ENCODE peak calls at places on chromosome 16, in ten cellular contexts. Y, T, U, V, A, D, H, M, F and G are unnamed samples.

GRCh38 chr16:81838794-81839193 is 59.7 kb downstream of the PLCG2 start:
- DNase-seq in Y (peak), T (no peak), U (no peak), V (peak), A (peak), D (no peak), H (no peak), M (no peak), F (peak), G (no peak)

GRCh38 chr16:67563708-67564468 is 1.6 kb downstream of the CTCF start:
- DNase-seq in Y (peak), T (no peak), U (no peak), V (peak), A (peak), D (peak), H (peak), M (no peak), F (peak), G (no peak)

GRCh38 chr16:681746-682427 is 1.7 kb downstream of the STUB1 start:
- DNase-seq in Y (peak), T (no peak), U (no peak), V (no peak), A (no peak), D (peak), H (no peak), M (no peak), F (no peak), G (no peak)

GRCh38 chr16:30395155-30395991 is at the start of gene ZNF48:
- DNase-seq in Y (peak), T (peak), U (peak), V (peak), A (peak), D (peak), H (no peak), M (peak), F (peak), G (peak)

GRCh38 chr16:23962001-23962400 is 126.2 kb downstream of the PRKCB start:
- DNase-seq in Y (no peak), T (no peak), U (no peak), V (no peak), A (no peak), D (no peak), H (no peak), M (no peak), F (no peak), G (no peak)

GRCh38 chr16:51150159-51150893 is 744 bp downstream of the SALL1 start:
- DNase-seq in Y (no peak), T (no peak), U (peak), V (no peak), A (no peak), D (no peak), H (no peak), M (no peak), F (no peak), G (no peak)

GRCh38 chr16:24846548-24847357 is 990 bp downstream of the SLC5A11 start:
- DNase-seq in Y (no peak), T (no peak), U (no peak), V (no peak), A (no peak), D (no peak), H (no peak), M (no peak), F (no peak), G (no peak)

GRCh38 chr16:29761882-29762281 is 16.1 kb upstream of the C16orf54 start:
- DNase-seq in Y (no peak), T (no peak), U (no peak), V (no peak), A (no peak), D (no peak), H (no peak), M (no peak), F (no peak), G (no peak)

GRCh38 chr16:19700319-19700781 is 17.7 kb downstream of the KNOP1 start:
- DNase-seq in Y (peak), T (no peak), U (no peak), V (no peak), A (peak), D (peak), H (no peak), M (no peak), F (no peak), G (no peak)

GRCh38 chr16:1413684-1414531 is 596 bp downstream of the UNKL start:
- DNase-seq in Y (peak), T (peak), U (peak), V (peak), A (peak), D (peak), H (no peak), M (peak), F (peak), G (no peak)

GRCh38 chr16:52545157-52545543 is 1.8 kb downstream of the TOX3 start:
- DNase-seq in Y (no peak), T (no peak), U (no peak), V (no peak), A (no peak), D (no peak), H (no peak), M (no peak), F (no peak), G (no peak)

GRCh38 chr16:87368029-87368765 is 15.4 kb downstream of the FBXO31 start:
- DNase-seq in Y (no peak), T (no peak), U (no peak), V (no peak), A (no peak), D (no peak), H (no peak), M (no peak), F (peak), G (peak)

GRCh38 chr16:83561876-83562275 is 245.9 kb upstream of the HSBP1 start:
- DNase-seq in Y (no peak), T (no peak), U (peak), V (no peak), A (peak), D (peak), H (no peak), M (no peak), F (no peak), G (no peak)

GRCh38 chr16:3363793-3364192 is 8.1 kb downstream of the OR2C1 start:
- DNase-seq in Y (no peak), T (no peak), U (no peak), V (no peak), A (no peak), D (no peak), H (no peak), M (no peak), F (peak), G (no peak)
- TF ChIP-seq CTCF in Y (no peak), T (no peak), U (no peak), V (no peak), A (no peak), D (no peak), H (no peak), M (no peak), F (peak), G (peak)

DNA sequence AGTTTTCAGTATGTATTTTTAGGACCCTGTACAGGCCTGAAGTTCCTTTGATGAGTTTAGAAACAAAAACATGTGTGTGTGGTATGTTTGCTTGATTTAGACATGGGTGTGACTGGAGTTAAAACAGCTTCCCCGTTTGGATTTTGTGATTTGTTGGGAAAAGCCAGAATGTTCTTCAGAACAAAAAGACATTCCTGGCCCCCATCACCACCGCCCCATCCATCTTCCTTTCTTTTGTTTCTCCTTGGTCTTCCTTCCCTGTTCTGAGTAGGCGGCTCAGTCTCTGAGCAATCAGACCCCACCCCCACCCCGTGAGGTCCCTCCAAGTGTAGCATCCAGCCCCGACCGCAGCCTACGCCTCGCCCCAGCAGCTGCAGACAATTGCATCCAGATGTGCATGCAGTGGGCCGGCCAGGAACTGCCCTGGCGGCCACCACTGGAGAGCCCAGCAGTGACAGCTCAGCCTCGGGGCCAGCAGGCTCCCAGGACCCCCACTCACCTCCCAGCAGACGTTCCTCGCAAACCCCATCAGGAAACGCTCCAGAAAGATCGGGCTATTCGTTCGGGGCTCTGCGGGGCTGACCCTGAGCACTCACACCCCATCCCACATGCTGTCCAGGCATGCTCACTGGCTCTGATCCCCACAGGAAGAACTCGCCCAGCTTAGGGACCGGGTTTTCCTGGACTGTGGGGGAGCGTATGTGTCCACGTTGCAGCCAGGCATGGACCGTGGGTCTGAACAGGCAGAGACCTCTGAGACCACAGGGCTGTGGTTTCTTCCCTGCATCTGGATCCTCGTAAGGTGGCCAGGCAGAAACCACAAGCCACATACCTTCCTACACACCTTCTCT is 99.8 kb upstream of the CDH5 start:
- DNase-seq in Y (no peak), T (peak), U (no peak), V (no peak), A (peak), D (peak), H (peak), M (no peak), F (no peak), G (no peak)
- TF ChIP-seq CTCF in Y (no peak), T (no peak), U (no peak), V (no peak), A (no peak), D (peak), H (peak), M (no peak), F (no peak), G (peak)

GRCh38 chr16:79008869-79009179 is 591.7 kb downstream of the MAF start:
- DNase-seq in Y (no peak), T (no peak), U (no peak), V (peak), A (no peak), D (no peak), H (no peak), M (no peak), F (no peak), G (no peak)
- TF ChIP-seq CTCF in Y (no peak), T (no peak), U (no peak), V (peak), A (no peak), D (no peak), H (no peak), M (no peak), F (no peak), G (no peak)

DNA sequence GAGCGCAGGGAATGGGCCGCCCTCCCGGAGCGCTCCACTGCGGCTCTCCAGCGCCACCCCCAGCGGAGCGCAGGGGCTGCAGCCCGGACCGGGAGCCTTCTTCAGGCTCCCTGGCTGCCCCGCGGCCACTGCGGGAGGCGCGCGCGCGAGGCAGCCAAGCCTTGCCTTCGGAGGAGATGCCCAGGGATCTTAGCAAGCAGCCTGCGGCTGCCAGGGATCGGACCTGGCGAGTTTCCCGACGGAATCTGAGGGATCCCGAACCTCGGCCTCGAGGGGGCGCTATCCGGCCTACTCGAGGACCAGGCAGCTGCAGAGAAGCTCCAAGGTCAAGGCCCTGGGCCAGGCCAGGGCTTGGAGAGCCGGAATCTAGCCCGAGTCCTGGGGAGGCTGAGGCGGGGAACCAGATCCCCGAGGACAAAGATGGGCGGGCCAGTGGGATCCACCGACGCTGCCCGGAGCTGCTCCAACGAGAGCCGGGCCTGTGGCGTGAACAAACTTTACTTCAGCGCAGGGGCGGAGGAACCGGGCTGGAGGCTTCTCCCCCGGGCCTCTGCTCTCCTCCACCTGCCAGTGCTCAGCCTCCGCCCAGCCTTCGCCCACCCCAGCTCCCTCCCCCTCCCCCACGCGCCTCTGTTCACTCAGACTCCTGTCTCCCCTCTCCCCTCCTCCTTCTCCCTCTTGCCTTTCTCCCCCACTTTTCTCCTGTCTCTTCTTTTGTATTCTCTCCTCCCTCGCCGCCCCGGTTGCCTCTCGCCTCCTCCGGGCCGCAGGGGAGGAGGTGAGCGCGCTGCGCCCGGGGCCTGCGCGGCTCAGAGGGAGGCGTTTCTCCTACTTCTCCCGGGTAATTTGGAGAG is at the start of gene IRX6:
- DNase-seq in Y (no peak), T (peak), U (peak), V (peak), A (no peak), D (no peak), H (no peak), M (no peak), F (no peak), G (no peak)
- TF ChIP-seq CTCF in Y (no peak), T (peak), U (peak), V (peak), A (no peak), D (peak), H (peak), M (no peak), F (no peak), G (peak)

GRCh38 chr16:49754495-49755290 is 101.2 kb downstream of the ZNF423 start:
- DNase-seq in Y (no peak), T (no peak), U (no peak), V (no peak), A (no peak), D (peak), H (no peak), M (no peak), F (no peak), G (no peak)

GRCh38 chr16:49756971-49757743 is 98.8 kb downstream of the ZNF423 start:
- DNase-seq in Y (no peak), T (no peak), U (no peak), V (peak), A (no peak), D (peak), H (no peak), M (no peak), F (no peak), G (no peak)

GRCh38 chr16:49755291-49755611 is 100.7 kb downstream of the ZNF423 start:
- DNase-seq in Y (peak), T (no peak), U (no peak), V (no peak), A (peak), D (peak), H (peak), M (no peak), F (no peak), G (no peak)

GRCh38 chr16:49757744-49758069 is 98.2 kb downstream of the ZNF423 start:
- DNase-seq in Y (no peak), T (no peak), U (no peak), V (no peak), A (no peak), D (no peak), H (no peak), M (no peak), F (no peak), G (no peak)

GRCh38 chr16:49755716-49756115 is 100.2 kb downstream of the ZNF423 start:
- DNase-seq in Y (no peak), T (no peak), U (no peak), V (no peak), A (no peak), D (no peak), H (no peak), M (no peak), F (no peak), G (no peak)
- TF ChIP-seq CTCF in Y (no peak), T (no peak), U (no peak), V (no peak), A (no peak), D (no peak), H (no peak), M (no peak), F (no peak), G (no peak)

GRCh38 chr16:12459401-12459791 is 344.3 kb downstream of the CPPED1 start:
- DNase-seq in Y (no peak), T (peak), U (no peak), V (no peak), A (no peak), D (no peak), H (no peak), M (peak), F (peak), G (no peak)
- TF ChIP-seq CTCF in Y (no peak), T (no peak), U (no peak), V (no peak), A (no peak), D (no peak), H (no peak), M (no peak), F (no peak), G (no peak)

DNA sequence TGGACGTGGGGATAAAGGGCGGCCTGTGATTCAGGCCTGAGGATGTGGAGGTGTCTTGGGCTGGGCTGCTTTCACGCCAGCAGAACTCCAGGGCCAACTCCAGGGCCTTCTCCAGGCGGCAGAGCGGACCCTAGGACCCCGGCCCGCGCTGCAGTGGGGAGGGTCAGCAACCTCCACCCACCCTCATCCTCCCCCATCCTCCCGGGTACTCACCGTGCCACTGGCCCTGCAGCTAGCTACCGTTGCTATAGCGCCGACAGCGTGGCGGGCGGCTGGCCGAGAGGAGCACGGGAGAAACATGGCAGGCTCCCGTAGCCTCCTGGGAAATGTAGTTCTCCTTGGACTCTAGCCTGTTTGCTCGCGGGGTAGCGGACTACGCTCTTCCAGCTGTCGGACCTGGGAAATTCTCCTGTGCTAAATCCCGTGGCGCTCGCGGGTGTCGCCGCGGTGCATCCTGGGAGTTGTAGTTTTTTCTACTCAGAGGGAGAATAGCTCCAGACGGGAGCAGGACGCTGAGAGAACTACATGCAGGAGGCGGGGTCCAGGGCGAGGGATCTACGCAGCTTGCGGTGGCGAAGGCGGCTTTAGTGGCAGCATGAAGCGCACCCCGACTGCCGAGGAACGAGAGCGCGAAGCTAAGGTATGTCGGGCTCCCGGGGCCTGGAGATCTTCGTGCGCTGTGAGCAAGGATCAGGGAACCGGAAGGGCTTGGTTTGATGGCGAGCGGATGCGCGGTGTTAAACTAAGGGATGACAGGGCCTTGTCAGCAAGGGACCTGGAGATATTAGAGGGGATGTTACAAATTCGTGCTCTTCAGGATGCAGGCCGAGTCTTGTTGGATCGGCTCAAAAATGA is at the start of the genes FTO and RPGRIP1L:
- DNase-seq in Y (peak), T (peak), U (peak), V (peak), A (peak), D (peak), H (peak), M (peak), F (peak), G (peak)
- TF ChIP-seq CTCF in Y (no peak), T (peak), U (no peak), V (peak), A (peak), D (no peak), H (no peak), M (no peak), F (no peak), G (peak)

GRCh38 chr16:86283944-86284343 is 226.4 kb upstream of the FOXF1 start:
- DNase-seq in Y (no peak), T (no peak), U (no peak), V (no peak), A (no peak), D (no peak), H (no peak), M (no peak), F (no peak), G (no peak)
- TF ChIP-seq CTCF in Y (no peak), T (no peak), U (no peak), V (no peak), A (no peak), D (no peak), H (no peak), M (no peak), F (no peak), G (no peak)